ENCODE peak calls at places on chromosomes 3 and 15, in seven cellular contexts. K, J, I, M, L, V and B are unnamed samples.

GRCh38 chr3:183636221-183637105 is 1.0 kb downstream of the KLHL24 start:
- DNase-seq in K (peak; percentile 89), J (peak; percentile 96), I (peak; percentile 91), M (peak; percentile 94), L (peak; percentile 83), V (peak; percentile 94), B (peak; percentile 98)

GRCh38 chr15:91472316-91472756 is 372.3 kb downstream of the SV2B start:
- DNase-seq in K (no peak), J (no peak), I (no peak), M (no peak), L (no peak), V (peak; percentile 28), B (no peak)

GRCh38 chr3:9270704-9271103 is 21.3 kb upstream of the SRGAP3 start:
- DNase-seq in K (no peak), J (no peak), I (no peak), M (no peak), L (no peak), V (no peak), B (no peak)

GRCh38 chr3:129461022-129461421 is 21.0 kb downstream of the IFT122 start:
- DNase-seq in K (no peak), J (no peak), I (no peak), M (no peak), L (no peak), V (no peak), B (no peak)

GRCh38 chr15:89905846-89906378 is 6.8 kb downstream of the ARPIN start:
- DNase-seq in K (no peak), J (no peak), I (no peak), M (no peak), L (no peak), V (no peak), B (no peak)

GRCh38 chr3:58563386-58564035 is 13.7 kb downstream of the FAM107A start:
- DNase-seq in K (no peak), J (no peak), I (no peak), M (no peak), L (no peak), V (no peak), B (peak; percentile 16)

GRCh38 chr3:191369081-191370010 is 39.0 kb upstream of the UTS2B start:
- DNase-seq in K (no peak), J (no peak), I (no peak), M (no peak), L (no peak), V (no peak), B (no peak)

GRCh38 chr3:70832035-70832795 is 519.8 kb upstream of the MDFIC2 start:
- DNase-seq in K (no peak), J (no peak), I (no peak), M (no peak), L (no peak), V (no peak), B (no peak)

GRCh38 chr3:197174927-197175326 is 123.5 kb downstream of the DLG1 start:
- DNase-seq in K (no peak), J (no peak), I (no peak), M (no peak), L (no peak), V (no peak), B (no peak)

GRCh38 chr3:97662808-97663207 is 101.8 kb upstream of the ARL6 start:
- DNase-seq in K (no peak), J (no peak), I (peak; percentile 29), M (no peak), L (no peak), V (no peak), B (peak; percentile 55)

GRCh38 chr3:158091526-158091925 is 14.7 kb downstream of the SHOX2 start:
- DNase-seq in K (no peak), J (no peak), I (no peak), M (no peak), L (no peak), V (no peak), B (no peak)

GRCh38 chr15:35481992-35482391 is 64.0 kb downstream of the DPH6 start:
- DNase-seq in K (no peak), J (no peak), I (peak; percentile 19), M (no peak), L (no peak), V (no peak), B (peak; percentile 33)

GRCh38 chr15:87080547-87080946 is 1000.9 kb downstream of the AGBL1 start:
- DNase-seq in K (no peak), J (no peak), I (no peak), M (no peak), L (no peak), V (no peak), B (no peak)

GRCh38 chr3:126009181-126009580 is 40.2 kb downstream of the ROPN1B start:
- DNase-seq in K (no peak), J (no peak), I (no peak), M (no peak), L (no peak), V (no peak), B (no peak)

GRCh38 chr15:76057332-76058000 is 2.3 kb upstream of the TMEM266 start:
- DNase-seq in K (peak; percentile 14), J (peak; percentile 55), I (peak; percentile 34), M (no peak), L (peak; percentile 42), V (peak; percentile 18), B (no peak)

GRCh38 chr15:62277816-62278394 is 112.8 kb upstream of the C2CD4B start:
- DNase-seq in K (no peak), J (no peak), I (no peak), M (no peak), L (no peak), V (no peak), B (no peak)

GRCh38 chr3:72347819-72348319 is 500.4 kb downstream of the SHQ1 start:
- DNase-seq in K (peak; percentile 61), J (peak; percentile 20), I (peak; percentile 82), M (peak; percentile 51), L (peak; percentile 48), V (peak; percentile 71), B (peak; percentile 78)

GRCh38 chr3:12695916-12696315 is 32.0 kb upstream of the RAF1 start:
- DNase-seq in K (no peak), J (no peak), I (no peak), M (no peak), L (no peak), V (no peak), B (no peak)

GRCh38 chr3:632571-633170 is 436.1 kb downstream of the CHL1 start:
- DNase-seq in K (peak; percentile 71), J (peak; percentile 80), I (peak; percentile 7), M (no peak), L (peak; percentile 18), V (peak; percentile 17), B (peak; percentile 76)

GRCh38 chr3:143973352-143974021 is 1.9 kb downstream of the DIPK2A start:
- DNase-seq in K (peak; percentile 26), J (peak; percentile 63), I (no peak), M (no peak), L (no peak), V (no peak), B (no peak)

GRCh38 chr3:132083583-132084372 is 49.0 kb upstream of the CPNE4 start:
- DNase-seq in K (no peak), J (no peak), I (peak; percentile 9), M (no peak), L (no peak), V (no peak), B (peak; percentile 32)